ENCODE peak calls at places on chromosomes 6 and 20, in five cellular contexts. J is lung, Z is ascending aorta, I is renal cortical epithelial cell, A is neural crest cell. P is an unnamed sample.
A peak's percentile ranks its signal among the peaks of the same experiment; 100 is the strongest.

GRCh38 chr6:144582939-144583613 is 297.9 kb downstream of the UTRN start:
- DNase-seq in I (peak; percentile 9), A (no peak), J (peak; percentile 33), Z (no peak), P (peak; percentile 27)

GRCh38 chr6:105382477-105382876 is 20.4 kb downstream of the PREP start:
- DNase-seq in A (no peak), I (no peak), J (no peak), Z (no peak), P (no peak)

GRCh38 chr6:3208096-3208774 is 19.2 kb downstream of the TUBB2B start:
- DNase-seq in Z (peak; percentile 40), J (no peak), A (no peak), I (no peak), P (no peak)

GRCh38 chr6:29447670-29448069 is 8.6 kb downstream of the OR10C1 start:
- DNase-seq in A (no peak), I (no peak), J (no peak), Z (no peak), P (no peak)

GRCh38 chr6:105453968-105454367 is 51.1 kb upstream of the PREP start:
- DNase-seq in Z (no peak), A (no peak), J (no peak), I (no peak), P (no peak)

GRCh38 chr6:36599791-36600209 is 5.6 kb downstream of the SRSF3 start:
- DNase-seq in Z (no peak), J (no peak), A (peak; percentile 35), I (peak; percentile 61), P (peak; percentile 35)

GRCh38 chr20:38665094-38665493 is 59.2 kb upstream of the SLC32A1 start:
- DNase-seq in J (no peak), I (peak; percentile 25), Z (no peak), A (no peak), P (no peak)

GRCh38 chr6:64505312-64505711 is 869.7 kb downstream of the PHF3 start:
- DNase-seq in Z (no peak), I (no peak), J (no peak), A (peak; percentile 24), P (peak; percentile 45)

GRCh38 chr20:63848003-63848911 is 13.0 kb upstream of the ABHD16B start:
- DNase-seq in I (no peak), A (no peak), J (no peak), Z (no peak), P (no peak)

GRCh38 chr6:113994934-113995342 is 24.0 kb upstream of the HDAC2 start:
- DNase-seq in J (no peak), A (peak; percentile 35), Z (no peak), I (peak; percentile 87), P (peak; percentile 42)

GRCh38 chr6:13848553-13849150 is 34.3 kb upstream of the MCUR1 start:
- DNase-seq in I (no peak), J (no peak), Z (no peak), A (no peak), P (no peak)

GRCh38 chr6:57313711-57314471 is 3.5 kb upstream of the PRIM2 start:
- DNase-seq in Z (no peak), J (no peak), I (peak; percentile 98), A (no peak), P (no peak)

GRCh38 chr6:2802521-2803060 is 37.4 kb downstream of the WRNIP1 start:
- DNase-seq in Z (no peak), I (no peak), J (no peak), A (no peak), P (no peak)

GRCh38 chr6:163554663-163555062 is 140.1 kb downstream of the QKI start:
- DNase-seq in J (no peak), Z (no peak), I (peak; percentile 50), A (peak; percentile 41), P (peak; percentile 20)

GRCh38 chr6:163659807-163660206 is 245.3 kb downstream of the QKI start:
- DNase-seq in I (no peak), A (no peak), J (no peak), Z (no peak), P (no peak)

GRCh38 chr6:21305827-21306469 is 287.6 kb upstream of the SOX4 start:
- DNase-seq in I (peak; percentile 89), J (no peak), Z (no peak), A (no peak), P (no peak)

GRCh38 chr6:29516108-29516507 is 28.4 kb upstream of the MAS1L start:
- DNase-seq in Z (no peak), I (peak; percentile 57), A (no peak), J (no peak), P (no peak)

GRCh38 chr6:56245903-56246351 is 1.5 kb downstream of the COL21A1 start:
- DNase-seq in A (no peak), Z (no peak), I (no peak), J (no peak), P (no peak)

GRCh38 chr6:140731741-140732140 is 1357.3 kb upstream of the CITED2 start:
- DNase-seq in Z (no peak), A (no peak), J (no peak), I (no peak), P (no peak)

GRCh38 chr20:1440024-1440423 is 26.6 kb downstream of the NSFL1C start:
- DNase-seq in J (no peak), I (peak; percentile 30), A (no peak), Z (no peak), P (no peak)

GRCh38 chr6:165218816-165219215 is 90.6 kb downstream of the C6orf118 start:
- DNase-seq in J (no peak), I (peak; percentile 46), A (no peak), Z (no peak), P (no peak)

GRCh38 chr6:49052901-49053300 is 410.2 kb downstream of the MMUT start:
- DNase-seq in J (no peak), Z (no peak), I (no peak), A (no peak), P (no peak)

GRCh38 chr20:21099653-21100589 is 6.2 kb downstream of the LINC00237 start:
- DNase-seq in I (no peak), Z (no peak), A (peak; percentile 41), J (peak; percentile 45), P (peak; percentile 52)

GRCh38 chr20:48801197-48801596 is 26.6 kb downstream of the PREX1 start:
- DNase-seq in I (no peak), A (no peak), Z (no peak), J (no peak), P (no peak)

P was measured in nephron progenitor cell.